ENCODE peak calls at places on chromosomes 11 and 22, in seven cellular contexts. A is breast epithelium, U is MM.1S, S is neural progenitor cell, X is stomach, K is transverse colon, F is kidney. W is an unnamed sample.

GRCh38 chr11:77181799-77182541 is 53.9 kb downstream of the MYO7A start:
- DNase-seq in A (no peak), U (no peak), S (no peak), X (no peak), K (no peak), F (peak; percentile 59), W (no peak)

GRCh38 chr11:100791873-100792272 is 104.8 kb downstream of the ARHGAP42 start:
- DNase-seq in A (no peak), U (no peak), S (no peak), X (no peak), K (no peak), F (no peak), W (no peak)

GRCh38 chr11:134358853-134359490 is 27.2 kb downstream of the GLB1L2 start:
- DNase-seq in A (no peak), U (no peak), S (no peak), X (no peak), K (no peak), F (peak; percentile 58), W (no peak)

GRCh38 chr11:111206472-111206871 is 39.1 kb upstream of the POU2AF2 start:
- DNase-seq in A (no peak), U (no peak), S (no peak), X (no peak), K (no peak), F (no peak), W (no peak)

GRCh38 chr22:32311551-32312071 is 46.1 kb upstream of the RFPL3 start:
- DNase-seq in A (no peak), U (no peak), S (no peak), X (peak; percentile 4), K (no peak), F (peak; percentile 28), W (no peak)

GRCh38 chr11:130737866-130738431 is 178.3 kb downstream of the SNX19 start:
- DNase-seq in A (no peak), U (no peak), S (no peak), X (peak; percentile 43), K (no peak), F (peak; percentile 92), W (no peak)

GRCh38 chr11:103384652-103385051 is 275.4 kb downstream of the DYNC2H1 start:
- DNase-seq in A (no peak), U (peak; percentile 10), S (no peak), X (no peak), K (no peak), F (no peak), W (no peak)

GRCh38 chr22:40400173-40400572 is 29.8 kb downstream of the SGSM3 start:
- DNase-seq in A (peak; percentile 55), U (no peak), S (no peak), X (peak; percentile 52), K (peak; percentile 42), F (no peak), W (no peak)

GRCh38 chr11:129331871-129332274 is 43.8 kb upstream of the BARX2 start:
- DNase-seq in A (peak; percentile 73), U (peak; percentile 74), S (peak; percentile 88), X (peak; percentile 92), K (peak; percentile 88), F (peak; percentile 88), W (peak; percentile 85)

GRCh38 chr11:61891331-61892084 is at the start of gene FADS3:
- DNase-seq in A (peak; percentile 57), U (peak; percentile 58), S (peak; percentile 90), X (peak; percentile 91), K (peak; percentile 90), F (peak; percentile 96), W (peak; percentile 71)

GRCh38 chr22:20979243-20979809 is 2.8 kb upstream of the LZTR1 start:
- DNase-seq in A (peak; percentile 83), U (no peak), S (peak; percentile 95), X (peak; percentile 67), K (peak; percentile 81), F (peak; percentile 91), W (peak; percentile 74)

GRCh38 chr22:39130152-39130704 is 22.3 kb downstream of the CBX7 start:
- DNase-seq in A (no peak), U (no peak), S (peak; percentile 75), X (no peak), K (no peak), F (no peak), W (no peak)

GRCh38 chr11:50169634-50170033 is 137.0 kb downstream of the OR4C45 start:
- DNase-seq in A (no peak), U (peak; percentile 44), S (no peak), X (no peak), K (no peak), F (no peak), W (no peak)

GRCh38 chr11:1308745-1309497 is 511 bp downstream of the TOLLIP start:
- DNase-seq in A (no peak), U (no peak), S (no peak), X (no peak), K (no peak), F (peak; percentile 83), W (no peak)

DNA sequence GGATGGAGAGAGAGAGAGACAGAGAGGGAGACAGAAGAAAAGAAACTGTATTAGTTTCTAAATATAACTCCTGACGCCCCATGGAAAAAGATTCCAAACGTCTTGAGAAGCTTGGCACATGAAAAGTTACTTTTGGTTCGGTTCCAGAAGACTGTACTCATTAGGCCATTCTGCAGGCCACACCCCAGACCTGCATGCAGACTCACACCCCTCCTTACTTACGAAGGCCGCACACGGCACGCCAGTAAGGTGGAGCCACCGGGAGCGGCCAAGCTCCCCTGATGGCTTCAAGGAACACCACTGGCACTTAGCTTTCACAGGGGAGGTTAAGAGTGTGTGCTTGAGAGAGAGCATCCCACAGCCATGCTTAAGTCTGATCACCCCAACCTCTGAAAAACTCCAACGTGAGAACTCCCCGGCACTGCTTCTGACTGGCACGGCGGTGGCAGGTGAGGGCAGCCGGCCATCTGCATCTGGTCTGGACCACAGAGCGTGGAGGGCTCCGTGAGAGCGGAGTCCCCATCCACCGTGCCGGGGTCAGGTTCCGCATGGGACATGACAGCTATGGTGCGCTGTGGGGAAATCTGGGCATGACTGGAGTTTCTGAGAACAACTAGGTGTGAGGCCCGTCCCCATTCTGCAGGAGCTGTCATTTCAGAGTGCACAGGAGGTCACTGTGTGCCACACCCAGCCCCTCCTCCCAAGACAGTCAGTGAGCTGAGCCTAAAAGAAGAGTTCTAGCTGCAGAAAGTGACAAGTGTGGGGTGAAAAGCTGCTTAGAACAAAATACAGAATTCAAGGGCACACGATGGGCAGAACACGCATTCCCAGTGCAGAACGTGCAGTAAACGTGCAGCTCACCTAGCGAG is 62.4 kb downstream of the MYH9 start:
- DNase-seq in A (peak; percentile 92), U (no peak), S (no peak), X (peak; percentile 79), K (peak; percentile 80), F (peak; percentile 92), W (peak; percentile 95)
- H3K4me1 ChIP-seq in A (peaks cover 44% of the 10 kb centered on the region), U (peaks cover 11% of the 10 kb centered on the region), S (peaks cover 20% of the 10 kb centered on the region), X (peaks cover 90% of the 10 kb centered on the region), K (peaks cover 74% of the 10 kb centered on the region), F (peaks cover 74% of the 10 kb centered on the region), W (peaks cover 74% of the 10 kb centered on the region)

GRCh38 chr11:86816251-86816726 is 15.9 kb downstream of the PRSS23 start:
- DNase-seq in A (no peak), U (no peak), S (no peak), X (no peak), K (no peak), F (no peak), W (no peak)

GRCh38 chr11:86815726-86816125 is 15.4 kb downstream of the PRSS23 start:
- DNase-seq in A (no peak), U (no peak), S (no peak), X (no peak), K (no peak), F (no peak), W (no peak)

GRCh38 chr11:86812981-86813380 is 12.6 kb downstream of the PRSS23 start:
- DNase-seq in A (no peak), U (no peak), S (no peak), X (no peak), K (no peak), F (no peak), W (no peak)

GRCh38 chr11:86814775-86815174 is 14.4 kb downstream of the PRSS23 start:
- DNase-seq in A (no peak), U (no peak), S (no peak), X (no peak), K (no peak), F (no peak), W (no peak)

GRCh38 chr11:86818466-86819282 is 18.3 kb downstream of the PRSS23 start:
- DNase-seq in A (no peak), U (peak; percentile 66), S (peak; percentile 73), X (no peak), K (no peak), F (no peak), W (peak; percentile 31)
- H3K27ac ChIP-seq in A (no peak overlapping the region), U (no peak overlapping the region), S (no peak overlapping the region), X (peak overlapping the region; percentile 70), K (peak overlapping the region; percentile 82), F (no peak overlapping the region), W (no peak overlapping the region)

GRCh38 chr11:118524356-118524755 is 2.9 kb upstream of the TTC36 start:
- DNase-seq in A (no peak), U (no peak), S (no peak), X (no peak), K (no peak), F (no peak), W (no peak)

GRCh38 chr11:118519549-118519948 is 7.7 kb upstream of the TTC36 start:
- DNase-seq in A (no peak), U (no peak), S (no peak), X (no peak), K (no peak), F (no peak), W (no peak)

GRCh38 chr11:118524757-118525465 is 2.4 kb upstream of the TTC36 start:
- DNase-seq in A (no peak), U (no peak), S (no peak), X (no peak), K (no peak), F (no peak), W (no peak)

GRCh38 chr11:118522571-118523072 is 4.7 kb upstream of the TTC36 start:
- DNase-seq in A (no peak), U (no peak), S (peak; percentile 55), X (no peak), K (no peak), F (no peak), W (no peak)

GRCh38 chr11:118521892-118522311 is 5.4 kb upstream of the TTC36 start:
- DNase-seq in A (no peak), U (no peak), S (no peak), X (no peak), K (no peak), F (no peak), W (no peak)
- H3K4me1 ChIP-seq in A (peaks cover 5% of the 10 kb centered on the region), U (no peaks in the 10 kb centered on the region), S (no peaks in the 10 kb centered on the region), X (peaks cover 9% of the 10 kb centered on the region), K (no peaks in the 10 kb centered on the region), F (peaks cover 5% of the 10 kb centered on the region), W (no peaks in the 10 kb centered on the region)

GRCh38 chr11:45791524-45791923 is 13.4 kb upstream of the SLC35C1 start:
- DNase-seq in A (no peak), U (no peak), S (no peak), X (no peak), K (no peak), F (no peak), W (no peak)

GRCh38 chr11:45788887-45789286 is 16.1 kb upstream of the SLC35C1 start:
- DNase-seq in A (no peak), U (no peak), S (no peak), X (no peak), K (no peak), F (no peak), W (no peak)

DNA sequence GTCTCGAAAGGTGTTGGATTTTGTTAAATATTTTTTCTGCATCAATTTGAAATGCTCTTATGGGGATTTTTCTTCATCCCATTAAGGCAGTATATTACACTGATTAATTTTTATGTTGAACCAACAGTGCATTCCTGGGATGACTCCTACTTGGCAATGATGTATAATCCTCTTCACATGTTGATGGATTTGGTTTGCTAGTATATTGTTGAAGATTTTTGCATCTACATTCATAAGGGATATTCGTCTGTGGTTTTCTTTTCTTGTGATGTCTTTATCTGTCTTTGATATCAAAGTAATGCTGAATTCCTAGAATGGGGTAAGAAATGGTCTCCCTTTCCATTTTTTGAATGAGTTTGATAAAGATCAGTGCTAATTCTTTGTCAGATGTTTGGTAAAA is 18.7 kb upstream of the SLC35C1 start:
- DNase-seq in A (no peak), U (no peak), S (no peak), X (no peak), K (no peak), F (no peak), W (no peak)
- H3K27ac ChIP-seq in A (no peak overlapping the region), U (no peak overlapping the region), S (no peak overlapping the region), X (no peak overlapping the region), K (no peak overlapping the region), F (no peak overlapping the region), W (no peak overlapping the region)

W was measured in prostate gland.